ENCODE peak calls at places on chromosomes 13 and 19, in four cellular contexts. R, Q, E and O are unnamed samples.

GRCh38 chr13:87331178-87331577 is 340.0 kb upstream of the SLITRK5 start:
- DNase-seq in R (no peak), Q (no peak), E (no peak), O (no peak)

GRCh38 chr19:7979011-7979410 is 26.4 kb downstream of the ELAVL1 start:
- DNase-seq in R (no peak), Q (no peak), E (no peak), O (no peak)

GRCh38 chr13:45542391-45542790 is 73.1 kb downstream of the ERICH6B start:
- DNase-seq in R (no peak), Q (no peak), E (no peak), O (no peak)

GRCh38 chr13:113922412-113923118 is 51.3 kb downstream of the C13orf46 start:
- DNase-seq in R (no peak), Q (no peak), E (no peak), O (no peak)

GRCh38 chr19:33429891-33430673 is 56.6 kb downstream of the CEBPG start:
- DNase-seq in R (no peak), Q (no peak), E (no peak), O (no peak)

GRCh38 chr13:77506874-77507273 is 28.6 kb upstream of the SCEL start:
- DNase-seq in R (no peak), Q (no peak), E (no peak), O (no peak)

GRCh38 chr13:107291875-107292274 is 723.9 kb upstream of the ARGLU1 start:
- DNase-seq in R (no peak), Q (no peak), E (no peak), O (no peak)

GRCh38 chr13:98105929-98106336 is 37.0 kb upstream of the FARP1 start:
- DNase-seq in R (peak; percentile 55), Q (no peak), E (peak; percentile 90), O (no peak)

GRCh38 chr13:33827152-33827551 is 9.2 kb downstream of the RFC3 start:
- DNase-seq in R (no peak), Q (no peak), E (no peak), O (no peak)

GRCh38 chr13:36815069-36815468 is 4.0 kb upstream of the RFXAP start:
- DNase-seq in R (peak; percentile 30), Q (no peak), E (peak; percentile 28), O (no peak)

GRCh38 chr13:101144808-101145419 is 271.4 kb downstream of the NALCN start:
- DNase-seq in R (peak; percentile 47), Q (peak; percentile 5), E (peak; percentile 38), O (no peak)

GRCh38 chr13:48532146-48532472 is 771 bp downstream of the RCBTB2 start:
- DNase-seq in R (no peak), Q (peak; percentile 26), E (no peak), O (no peak)

GRCh38 chr19:35812220-35813042 is at the start of gene PRODH2:
- DNase-seq in R (no peak), Q (no peak), E (peak; percentile 87), O (no peak)

GRCh38 chr19:11464333-11465265 is 16.2 kb downstream of the ELAVL3 start:
- DNase-seq in R (no peak), Q (no peak), E (no peak), O (no peak)

GRCh38 chr19:32824906-32825608 is 44.5 kb downstream of the SLC7A9 start:
- DNase-seq in R (no peak), Q (no peak), E (no peak), O (no peak)

GRCh38 chr19:36528921-36529518 is 949 bp upstream of the ZNF260 start:
- DNase-seq in R (peak; percentile 52), Q (peak; percentile 19), E (peak; percentile 8), O (no peak)

GRCh38 chr13:105611424-105611823 is 924.0 kb downstream of the EFNB2 start:
- DNase-seq in R (no peak), Q (no peak), E (no peak), O (no peak)

GRCh38 chr13:75656590-75656989 is 20.5 kb downstream of the LMO7 start:
- DNase-seq in R (no peak), Q (no peak), E (no peak), O (no peak)

GRCh38 chr13:73708393-73708985 is 425.7 kb downstream of the KLF12 start:
- DNase-seq in R (peak; percentile 56), Q (no peak), E (peak; percentile 59), O (peak; percentile 72)

GRCh38 chr19:38263696-38264485 is 482 bp upstream of the SPINT2 start:
- DNase-seq in R (no peak), Q (no peak), E (peak; percentile 35), O (peak; percentile 78)

GRCh38 chr19:16897572-16898056 is 8.8 kb downstream of the F2RL3 start:
- DNase-seq in R (no peak), Q (no peak), E (no peak), O (no peak)

GRCh38 chr13:78709028-78709427 is 50.1 kb upstream of the OBI1 start:
- DNase-seq in R (no peak), Q (no peak), E (peak; percentile 9), O (peak; percentile 6)

GRCh38 chr13:72920097-72920496 is 138.2 kb downstream of the PIBF1 start:
- DNase-seq in R (no peak), Q (no peak), E (no peak), O (no peak)

GRCh38 chr13:106612688-106613087 is 44.8 kb upstream of the ARGLU1 start:
- DNase-seq in R (no peak), Q (no peak), E (no peak), O (no peak)

GRCh38 chr19:29552454-29553280 is 26.9 kb downstream of the VSTM2B start:
- DNase-seq in R (no peak), Q (peak; percentile 25), E (no peak), O (no peak)

GRCh38 chr19:48511800-48512503 is at the start of gene LMTK3:
- DNase-seq in R (peak; percentile 81), Q (no peak), E (no peak), O (peak; percentile 85)

GRCh38 chr19:8486661-8487136 is 15.7 kb downstream of the PRAM1 start:
- DNase-seq in R (no peak), Q (no peak), E (no peak), O (no peak)

GRCh38 chr13:80931766-80932165 is 590.8 kb upstream of the SPRY2 start:
- DNase-seq in R (no peak), Q (no peak), E (no peak), O (no peak)

GRCh38 chr19:7831452-7831851 is 1.4 kb downstream of the EVI5L start:
- DNase-seq in R (peak; percentile 66), Q (no peak), E (peak; percentile 70), O (peak; percentile 73)

GRCh38 chr19:21603431-21604153 is 98.2 kb downstream of the ZNF429 start:
- DNase-seq in R (peak; percentile 54), Q (no peak), E (no peak), O (no peak)

GRCh38 chr13:42055500-42056085 is 7.1 kb downstream of the DGKH start:
- DNase-seq in R (no peak), Q (no peak), E (no peak), O (no peak)

GRCh38 chr19:45528744-45529453 is 21.6 kb downstream of the VASP start:
- DNase-seq in R (peak; percentile 73), Q (no peak), E (no peak), O (peak; percentile 63)

GRCh38 chr19:48255376-48256303 is at the start of gene CARD8:
- DNase-seq in R (peak; percentile 93), Q (peak; percentile 88), E (peak; percentile 88), O (peak; percentile 93)

GRCh38 chr13:85313761-85314503 is 485.3 kb downstream of the SLITRK6 start:
- DNase-seq in R (no peak), Q (no peak), E (no peak), O (peak; percentile 0)

GRCh38 chr19:15283141-15283885 is 49.0 kb downstream of the BRD4 start:
- DNase-seq in R (no peak), Q (no peak), E (no peak), O (no peak)

GRCh38 chr13:77544365-77544764 is 8.9 kb downstream of the SCEL start:
- DNase-seq in R (no peak), Q (no peak), E (no peak), O (no peak)

DNA sequence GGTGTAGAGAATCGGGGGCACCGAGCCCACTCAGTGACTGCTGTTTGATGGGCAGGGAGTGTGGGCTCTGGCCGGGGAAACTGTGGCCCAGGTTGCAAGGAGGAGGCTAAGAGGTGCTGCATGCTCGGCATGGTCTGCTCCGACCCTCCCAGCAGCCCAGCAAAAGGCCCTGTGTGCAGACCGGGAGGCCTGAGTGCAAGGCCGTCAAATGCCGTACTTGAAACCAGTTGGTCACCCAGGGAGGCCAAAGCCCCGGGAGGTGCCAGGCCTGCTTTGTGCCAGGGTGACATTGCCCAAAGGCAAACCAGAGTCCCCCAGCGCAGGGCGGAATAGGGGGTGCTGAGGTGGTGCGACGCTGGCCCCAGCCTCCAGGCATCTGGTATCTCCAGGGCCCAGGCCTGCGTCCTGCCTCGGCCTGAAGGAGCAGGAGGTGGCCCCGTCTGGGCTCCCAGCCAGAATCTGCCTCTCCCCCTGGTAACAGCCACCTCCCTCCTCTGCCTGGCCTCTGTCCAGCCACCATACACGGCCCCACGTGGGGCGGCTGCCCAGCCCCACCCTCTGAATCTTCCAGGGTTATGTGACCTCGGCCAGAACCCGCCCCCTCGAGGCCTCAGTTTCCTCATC is 4.0 kb downstream of the PIK3R2 start:
- DNase-seq in R (peak; percentile 98), Q (no peak), E (peak; percentile 63), O (peak; percentile 77)
- TF ChIP-seq EP300 in R (peak; percentile 75), Q (no peak), E (peak; percentile 80), O (no peak)

GRCh38 chr13:66937423-66937822 is 292.7 kb downstream of the PCDH9 start:
- DNase-seq in R (peak; percentile 16), Q (no peak), E (no peak), O (no peak)

GRCh38 chr13:66933527-66933926 is 296.6 kb downstream of the PCDH9 start:
- DNase-seq in R (no peak), Q (no peak), E (no peak), O (peak; percentile 18)

GRCh38 chr13:66933994-66934393 is 296.1 kb downstream of the PCDH9 start:
- DNase-seq in R (peak; percentile 57), Q (no peak), E (no peak), O (peak; percentile 94)
- TF ChIP-seq CHD4 in R (no peak), Q (no peak), E (no peak), O (no peak)

GRCh38 chr19:54257116-54257480 is at the start of gene LILRB5:
- DNase-seq in R (no peak), Q (no peak), E (no peak), O (no peak)
- TF ChIP-seq RFX5 in R (no peak), Q (no peak), E (no peak), O (no peak)

GRCh38 chr19:46621191-46622117 is 3.4 kb downstream of the PTGIR start:
- DNase-seq in R (no peak), Q (no peak), E (no peak), O (no peak)
- TF ChIP-seq EP300 in R (no peak), Q (no peak), E (no peak), O (no peak)

DNA sequence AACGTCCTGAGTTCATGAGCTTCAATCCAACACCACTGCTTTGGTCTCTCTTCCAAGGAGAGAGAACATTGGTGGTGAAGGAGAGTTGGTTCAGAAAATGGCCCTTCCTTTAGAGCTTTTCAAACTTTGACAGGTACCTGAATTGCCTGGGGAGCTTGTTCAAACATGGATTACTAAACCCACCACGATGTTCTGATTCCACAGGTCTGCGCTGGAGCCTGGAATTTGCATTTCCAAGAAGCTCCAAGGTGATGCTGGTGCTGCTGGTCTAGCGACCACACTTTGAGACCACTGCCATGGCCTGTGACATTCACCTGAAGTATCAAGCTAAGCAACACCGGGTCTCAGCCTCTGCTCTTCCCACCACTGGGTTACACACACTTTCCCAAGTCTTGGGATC is 60.2 kb downstream of the GSX1 start:
- DNase-seq in R (no peak), Q (no peak), E (no peak), O (no peak)
- TF ChIP-seq CHD4 in R (no peak), Q (no peak), E (no peak), O (no peak)

GRCh38 chr19:5001547-5002131 is 32.7 kb downstream of the KDM4B start:
- DNase-seq in R (peak; percentile 69), Q (no peak), E (peak; percentile 58), O (peak; percentile 51)
- TF ChIP-seq RFX5 in R (no peak), Q (no peak), E (no peak), O (no peak)